ENCODE peak calls at places on chromosomes 13 and 19, in six cellular contexts. X is heart right ventricle, M is lower lobe of right lung, W is fibroblast of lung, B is left ventricle myocardium inferior, D is transverse colon. R is an unnamed sample. For H3K4me1, the result is how much of the 10 kb centered on the place peaks cover.

GRCh38 chr13:66994097-66994496 is 236.0 kb downstream of the PCDH9 start:
- DNase-seq in W (peak), M (peak), X (peak), D (peak), B (peak), R (peak)

GRCh38 chr19:13208131-13208963 is 58.1 kb downstream of the IER2 start:
- DNase-seq in D (peak), X (no peak), B (peak), W (peak), M (peak), R (no peak)

GRCh38 chr13:77894743-77895142 is 23.9 kb downstream of the EDNRB start:
- DNase-seq in B (no peak), W (no peak), D (no peak), M (no peak), X (no peak), R (no peak)

GRCh38 chr13:20769091-20769490 is 4.7 kb downstream of the EEF1AKMT1 start:
- DNase-seq in M (no peak), D (no peak), X (no peak), B (no peak), W (no peak), R (no peak)

GRCh38 chr19:9913237-9914000 is 22.9 kb downstream of the OLFM2 start:
- DNase-seq in W (no peak), M (no peak), B (peak), X (no peak), D (peak), R (no peak)

GRCh38 chr19:5020368-5020767 is 51.5 kb downstream of the KDM4B start:
- DNase-seq in M (no peak), D (no peak), W (no peak), B (no peak), X (no peak), R (no peak)

GRCh38 chr13:105655046-105655445 is 880.4 kb downstream of the EFNB2 start:
- DNase-seq in B (no peak), W (peak), X (no peak), D (no peak), M (no peak), R (peak)

GRCh38 chr13:57630661-57631606 is 610 bp upstream of the PCDH17 start:
- DNase-seq in D (no peak), X (no peak), W (peak), B (no peak), M (no peak), R (peak)

GRCh38 chr13:35712907-35713685 is 236.6 kb upstream of the MAB21L1 start:
- DNase-seq in D (no peak), W (peak), M (no peak), X (no peak), B (no peak), R (no peak)

GRCh38 chr13:46909037-46909436 is 12.2 kb upstream of the HTR2A start:
- DNase-seq in M (no peak), X (no peak), W (peak), D (no peak), B (no peak), R (no peak)

GRCh38 chr19:41515054-41515652 is 60.8 kb upstream of the CEACAM21 start:
- DNase-seq in X (no peak), B (no peak), W (no peak), M (no peak), D (no peak), R (no peak)

GRCh38 chr13:98842858-98843481 is 90.5 kb upstream of the SLC15A1 start:
- DNase-seq in X (peak), M (peak), D (peak), W (peak), B (peak), R (peak)

GRCh38 chr13:108834193-108834592 is 204.8 kb downstream of the MYO16 start:
- DNase-seq in D (no peak), M (no peak), B (no peak), X (no peak), W (no peak), R (no peak)

GRCh38 chr19:28843771-28844492 is 369.0 kb downstream of the UQCRFS1 start:
- DNase-seq in D (no peak), X (no peak), B (no peak), M (no peak), W (no peak), R (no peak)

GRCh38 chr13:27526516-27526915 is 76.2 kb upstream of the MTIF3 start:
- DNase-seq in W (no peak), X (no peak), B (no peak), D (no peak), M (no peak), R (no peak)

GRCh38 chr13:49371943-49372636 is 71.8 kb downstream of the CAB39L start:
- DNase-seq in M (no peak), B (no peak), W (peak), D (no peak), X (no peak), R (no peak)

GRCh38 chr19:1512671-1513491 is at the start of gene ADAMTSL5:
- DNase-seq in B (peak), M (no peak), X (peak), W (peak), D (peak), R (no peak)

GRCh38 chr19:44822177-44822576 is 13.3 kb downstream of the BCAM start:
- DNase-seq in X (no peak), M (no peak), B (no peak), D (no peak), W (no peak), R (no peak)

DNA sequence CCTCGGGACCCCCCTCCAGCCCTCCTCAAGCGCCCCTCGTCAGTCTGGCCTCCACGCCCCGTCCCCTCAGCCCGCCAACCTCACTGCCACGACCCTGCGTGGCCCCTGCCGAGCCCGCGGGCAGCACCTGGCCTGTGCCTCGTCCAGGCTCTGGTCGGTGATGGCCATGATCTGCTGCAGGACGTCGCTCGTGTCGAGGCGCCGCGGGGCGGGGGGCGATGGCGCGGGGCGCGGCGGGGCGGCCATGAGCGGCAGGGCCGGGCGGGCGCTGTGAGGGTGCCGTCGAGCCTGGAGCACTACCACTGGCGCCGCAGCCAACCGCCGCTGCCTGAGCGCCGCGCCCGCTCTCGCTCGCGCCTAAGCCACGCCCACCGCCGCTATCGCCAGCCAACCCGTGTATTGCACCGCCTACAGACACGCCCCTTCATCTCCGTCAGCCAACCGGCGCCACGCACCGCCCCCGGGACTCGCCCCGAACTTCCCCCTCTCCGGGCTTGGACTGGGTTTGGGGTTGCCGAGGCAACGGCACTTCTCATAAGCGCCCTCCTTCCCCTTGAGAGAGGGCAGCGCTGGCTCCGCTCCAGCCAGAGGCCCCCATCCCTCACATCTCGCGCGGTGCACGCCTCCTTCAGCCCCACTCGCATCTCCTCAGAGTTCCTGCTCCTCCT is at the start of gene PBX4:
- DNase-seq in W (peak), X (peak), D (peak), M (peak), B (peak), R (peak)
- H3K27ac ChIP-seq in W (peak), X (no peak), D (peak), M (no peak), B (no peak), R (peak)

GRCh38 chr13:50911937-50912624 is 2.5 kb downstream of the RNASEH2B start:
- DNase-seq in X (peak), B (peak), D (peak), M (peak), W (peak), R (peak)
- H3K4me1 ChIP-seq in X (under half), B (half or more), D (under half), M (half or more), W (under half), R (under half)

DNA sequence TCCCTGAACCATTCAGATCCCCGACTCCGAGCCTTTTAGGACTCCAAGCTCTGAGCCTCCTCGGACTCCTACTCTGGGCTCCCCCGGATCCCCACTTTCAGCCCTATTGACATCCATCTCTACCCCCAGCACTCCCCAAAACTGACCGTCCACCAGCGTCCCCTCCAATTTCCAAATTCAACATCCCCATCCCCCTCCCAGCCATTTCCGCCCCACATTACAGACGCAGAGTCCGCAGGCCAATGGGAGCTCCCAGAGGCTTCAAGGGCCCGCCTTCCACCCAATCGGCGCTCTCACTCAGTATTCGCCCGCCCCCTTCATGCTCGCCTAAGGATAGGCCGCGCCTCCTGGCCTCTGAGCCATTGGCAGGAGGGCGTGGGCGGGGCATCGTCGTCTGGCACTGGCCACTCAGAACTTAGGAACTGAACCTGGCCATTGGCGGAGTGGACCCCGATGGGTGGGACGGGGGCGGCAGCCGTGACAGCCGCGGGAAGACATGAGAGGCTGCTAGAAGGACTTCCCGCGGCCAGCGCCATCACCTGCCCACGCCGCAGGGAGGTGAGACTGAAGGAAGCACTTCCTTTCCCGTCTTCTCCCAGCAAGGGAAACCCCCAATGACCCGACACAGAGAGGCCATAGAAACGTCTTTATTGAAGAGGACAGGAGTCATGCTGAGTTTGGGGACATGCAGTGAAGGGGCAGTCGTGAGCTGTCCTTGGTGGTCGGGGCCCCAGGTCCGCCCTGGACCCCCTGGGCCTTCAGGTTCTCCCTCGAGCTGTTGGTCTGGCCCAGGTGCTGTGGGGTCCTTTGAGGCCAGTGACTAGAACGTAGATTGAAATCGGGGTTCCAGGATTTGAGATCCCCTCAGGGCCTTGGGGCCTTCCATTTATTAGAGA is at the start of gene ALKBH6:
- DNase-seq in M (peak), D (peak), B (peak), W (peak), X (peak), R (peak)
- TF ChIP-seq CTCF in M (no peak), D (no peak), B (no peak), W (no peak), X (no peak), R (peak)

GRCh38 chr19:50357178-50358100 is 8.0 kb downstream of the NAPSA start:
- DNase-seq in D (peak), M (peak), X (peak), B (peak), W (peak), R (peak)
- H3K27ac ChIP-seq in D (peak), M (peak), X (no peak), B (peak), W (no peak), R (no peak)

DNA sequence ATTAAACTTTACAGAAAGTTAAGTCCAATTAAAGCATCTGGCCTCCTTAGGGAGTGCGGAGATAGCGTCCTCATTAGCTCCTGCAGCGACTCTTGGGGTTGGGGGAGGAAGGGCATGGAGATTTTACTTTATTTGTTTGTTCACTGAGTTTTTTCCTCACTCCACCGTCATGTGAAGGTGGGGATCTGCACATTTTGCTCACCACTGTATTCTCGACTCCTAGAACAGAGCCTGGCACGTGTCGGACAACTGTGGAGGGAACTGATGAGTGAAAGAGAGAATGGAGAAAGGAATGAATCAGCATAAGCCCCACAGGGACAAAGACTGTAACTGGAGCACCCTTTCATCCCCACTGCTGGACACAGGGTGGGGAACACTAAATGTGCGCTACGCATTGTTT is 205.1 kb upstream of the TSHZ3 start:
- DNase-seq in M (no peak), D (no peak), W (no peak), X (no peak), B (no peak), R (no peak)
- H3K4me1 ChIP-seq in M (under half), D (under half), W (under half), X (under half), B (under half), R (under half)

GRCh38 chr19:18866800-18867123 is 29.2 kb downstream of the CERS1 start:
- DNase-seq in B (no peak), D (no peak), W (no peak), X (no peak), M (no peak), R (no peak)
- TF ChIP-seq CTCF in B (peak), D (no peak), W (no peak), X (no peak), M (peak), R (no peak)

DNA sequence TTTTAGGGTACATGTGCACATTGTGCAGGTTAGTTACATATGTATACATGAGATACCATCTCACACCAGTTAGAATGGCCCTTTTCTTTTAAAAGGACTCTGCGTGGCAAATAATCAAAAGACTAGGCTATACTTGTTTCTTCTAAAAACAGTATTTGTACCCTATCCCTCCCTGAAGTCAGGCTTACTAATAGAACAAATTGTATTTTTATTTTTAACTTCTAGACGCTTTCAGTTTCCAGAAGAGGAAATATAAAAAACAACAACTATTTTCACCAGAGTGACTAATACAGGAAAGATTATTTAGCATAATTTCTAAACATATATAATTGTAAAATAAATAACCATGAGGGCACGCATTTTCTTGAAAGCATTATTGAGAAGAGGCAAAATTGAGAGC is 83.6 kb downstream of the ITGBL1 start:
- DNase-seq in W (no peak), X (no peak), B (no peak), D (no peak), M (no peak), R (no peak)
- H3K27ac ChIP-seq in W (no peak), X (no peak), B (peak), D (no peak), M (no peak), R (no peak)